ENCODE peak calls at places on chromosomes 11 and 22, in five cellular contexts. C, R, T, J and G are unnamed samples.

GRCh38 chr11:90204407-90204806 is 18.4 kb downstream of the CHORDC1 start:
- DNase-seq in C (no peak), R (no peak), T (no peak), J (no peak), G (no peak)

GRCh38 chr11:123301696-123302400 is 106.8 kb upstream of the CLMP start:
- DNase-seq in C (peak; percentile 69), R (peak; percentile 93), T (peak; percentile 29), J (peak; percentile 31), G (peak; percentile 39)

GRCh38 chr11:27239305-27239942 is 123.6 kb downstream of the CCDC34 start:
- DNase-seq in C (no peak), R (no peak), T (no peak), J (peak; percentile 70), G (no peak)

GRCh38 chr22:43148581-43148980 is 2.8 kb upstream of the TSPO start:
- DNase-seq in C (no peak), R (no peak), T (no peak), J (no peak), G (no peak)

GRCh38 chr11:45806937-45807791 is 2.2 kb downstream of the SLC35C1 start:
- DNase-seq in C (peak; percentile 28), R (no peak), T (no peak), J (no peak), G (no peak)

GRCh38 chr22:27667121-27667843 is 134.3 kb downstream of the MN1 start:
- DNase-seq in C (no peak), R (peak; percentile 49), T (no peak), J (no peak), G (peak; percentile 46)

GRCh38 chr11:60776167-60776566 is 9.0 kb upstream of the MS4A10 start:
- DNase-seq in C (no peak), R (no peak), T (no peak), J (no peak), G (no peak)

GRCh38 chr22:35731321-35731720 is 13.6 kb downstream of the APOL5 start:
- DNase-seq in C (no peak), R (peak; percentile 52), T (no peak), J (no peak), G (no peak)

GRCh38 chr11:17707833-17708232 is 11.5 kb upstream of the MYOD1 start:
- DNase-seq in C (no peak), R (no peak), T (no peak), J (no peak), G (no peak)

GRCh38 chr11:85718991-85719807 is 33.2 kb upstream of the CCDC89 start:
- DNase-seq in C (peak; percentile 66), R (no peak), T (peak; percentile 91), J (peak; percentile 44), G (no peak)

GRCh38 chr11:22703561-22703960 is 37.1 kb downstream of the GAS2 start:
- DNase-seq in C (no peak), R (no peak), T (no peak), J (no peak), G (no peak)

GRCh38 chr22:43879901-43880742 is 11.7 kb downstream of the PNPLA5 start:
- DNase-seq in C (peak; percentile 49), R (no peak), T (no peak), J (no peak), G (peak; percentile 32)

GRCh38 chr11:126776125-126776524 is 224.4 kb downstream of the KIRREL3 start:
- DNase-seq in C (no peak), R (peak; percentile 6), T (no peak), J (no peak), G (no peak)

DNA sequence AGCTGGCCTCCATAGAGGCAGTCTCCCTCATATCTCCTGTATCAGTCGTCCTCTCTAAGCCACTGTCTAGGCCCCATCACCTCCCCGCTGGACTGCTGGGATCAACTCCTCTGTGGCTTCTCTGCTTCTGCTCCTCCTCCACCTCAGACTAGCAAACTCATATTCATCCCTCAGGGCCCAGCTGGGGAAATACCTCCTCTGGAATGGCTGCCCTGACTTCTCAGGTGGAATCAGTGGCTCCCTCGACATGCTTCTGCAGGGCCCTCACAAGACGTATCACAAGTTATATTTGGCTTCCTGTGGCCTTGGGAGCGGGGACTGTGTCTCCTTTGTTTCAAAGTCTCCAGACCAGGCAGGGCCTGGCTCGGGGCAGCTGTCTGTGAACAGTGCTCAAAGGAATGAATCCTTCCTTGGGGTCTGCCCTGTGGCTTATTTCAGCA is 10.0 kb downstream of the SLC29A2 start:
- DNase-seq in C (peak; percentile 15), R (no peak), T (no peak), J (no peak), G (no peak)
- TF ChIP-seq POLR2A in C (no peak), R (no peak), T (no peak), J (no peak), G (no peak)

DNA sequence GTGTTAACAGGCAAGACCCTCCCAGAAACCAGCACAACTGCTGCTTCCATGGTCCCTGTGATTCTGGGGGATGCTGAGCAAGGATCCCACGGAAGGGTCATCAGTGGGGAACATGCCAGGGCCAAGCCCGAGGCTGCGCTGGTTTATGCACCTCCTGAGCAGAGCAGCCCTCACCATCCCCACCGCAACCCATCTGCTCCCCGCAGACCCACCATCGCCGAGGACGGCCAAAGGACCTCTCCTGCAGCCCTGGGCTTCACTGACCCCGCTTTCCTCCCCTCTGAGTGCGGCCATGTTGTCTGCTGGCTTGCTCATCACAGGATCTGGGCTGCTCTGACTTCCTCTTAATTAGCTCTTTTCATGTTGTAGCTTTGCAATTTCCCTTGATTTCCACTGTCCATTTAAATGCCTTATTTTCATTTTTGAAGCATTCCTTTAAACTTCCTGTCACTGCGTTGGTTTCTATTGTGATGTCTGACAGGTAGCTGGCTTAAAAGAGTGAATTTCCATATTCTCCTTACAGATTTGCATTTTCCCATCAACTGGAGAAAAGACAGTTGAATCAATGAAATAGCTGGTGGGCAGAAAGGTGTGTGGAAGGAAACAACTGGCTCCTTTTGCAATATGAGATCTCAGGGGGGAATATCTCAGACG is 14.9 kb downstream of the TP53AIP1 start:
- DNase-seq in C (no peak), R (no peak), T (no peak), J (no peak), G (no peak)
- TF ChIP-seq EP300 in C (no peak), R (no peak), T (no peak), J (no peak), G (no peak)

DNA sequence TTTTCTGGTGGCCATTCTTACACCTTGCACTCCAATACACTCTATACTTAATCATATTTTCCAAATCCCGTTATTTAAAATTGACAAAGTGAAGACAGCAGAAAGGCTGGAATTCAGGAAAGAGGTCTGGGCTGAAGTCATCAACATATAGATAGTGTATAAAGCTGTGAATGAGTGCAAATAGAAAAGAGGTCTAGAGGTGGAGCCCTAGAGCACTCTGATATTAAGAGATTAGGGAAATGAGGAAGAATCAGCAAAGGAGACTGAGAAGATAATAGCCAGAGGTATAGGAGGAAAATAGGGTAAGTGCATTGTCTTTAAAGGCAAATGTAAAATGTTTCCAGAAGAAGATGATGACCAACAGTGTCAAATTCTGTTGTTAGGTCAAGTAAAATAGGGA is 7.9 kb downstream of the CTR9 start:
- DNase-seq in C (no peak), R (no peak), T (no peak), J (no peak), G (no peak)
- TF ChIP-seq CTCF in C (no peak), R (no peak), T (peak; percentile 28), J (no peak), G (no peak)

GRCh38 chr11:64878494-64879225 is at the start of gene EHD1:
- DNase-seq in C (peak; percentile 99), R (peak; percentile 100), T (peak; percentile 98), J (peak; percentile 99), G (peak; percentile 99)
- TF ChIP-seq POLR2A in C (peak; percentile 96), R (peak; percentile 100), T (peak; percentile 95), J (peak; percentile 96), G (peak; percentile 92)

GRCh38 chr11:73747762-73748161 is 13.1 kb downstream of the RAB6A start:
- DNase-seq in C (no peak), R (no peak), T (no peak), J (no peak), G (no peak)
- TF ChIP-seq EP300 in C (no peak), R (no peak), T (no peak), J (no peak), G (no peak)

GRCh38 chr11:103110406-103110805 is 1.2 kb downstream of the DYNC2H1 start:
- DNase-seq in C (no peak), R (no peak), T (peak; percentile 12), J (no peak), G (no peak)
- TF ChIP-seq CTCF in C (no peak), R (no peak), T (peak; percentile 19), J (no peak), G (no peak)

GRCh38 chr22:50621948-50622722 is 5.8 kb downstream of the ARSA start:
- DNase-seq in C (no peak), R (no peak), T (no peak), J (no peak), G (peak; percentile 11)

GRCh38 chr22:50620861-50621490 is 7.0 kb downstream of the ARSA start:
- DNase-seq in C (no peak), R (peak; percentile 39), T (no peak), J (no peak), G (peak; percentile 35)

GRCh38 chr22:50621491-50621880 is 6.5 kb downstream of the ARSA start:
- DNase-seq in C (no peak), R (no peak), T (no peak), J (no peak), G (no peak)

GRCh38 chr22:50624347-50625130 is 3.4 kb downstream of the ARSA start:
- DNase-seq in C (no peak), R (no peak), T (no peak), J (no peak), G (no peak)

GRCh38 chr22:50622723-50623327 is 5.1 kb downstream of the ARSA start:
- DNase-seq in C (peak; percentile 58), R (peak; percentile 54), T (no peak), J (no peak), G (no peak)
- TF ChIP-seq POLR2A in C (no peak), R (no peak), T (no peak), J (no peak), G (no peak)

DNA sequence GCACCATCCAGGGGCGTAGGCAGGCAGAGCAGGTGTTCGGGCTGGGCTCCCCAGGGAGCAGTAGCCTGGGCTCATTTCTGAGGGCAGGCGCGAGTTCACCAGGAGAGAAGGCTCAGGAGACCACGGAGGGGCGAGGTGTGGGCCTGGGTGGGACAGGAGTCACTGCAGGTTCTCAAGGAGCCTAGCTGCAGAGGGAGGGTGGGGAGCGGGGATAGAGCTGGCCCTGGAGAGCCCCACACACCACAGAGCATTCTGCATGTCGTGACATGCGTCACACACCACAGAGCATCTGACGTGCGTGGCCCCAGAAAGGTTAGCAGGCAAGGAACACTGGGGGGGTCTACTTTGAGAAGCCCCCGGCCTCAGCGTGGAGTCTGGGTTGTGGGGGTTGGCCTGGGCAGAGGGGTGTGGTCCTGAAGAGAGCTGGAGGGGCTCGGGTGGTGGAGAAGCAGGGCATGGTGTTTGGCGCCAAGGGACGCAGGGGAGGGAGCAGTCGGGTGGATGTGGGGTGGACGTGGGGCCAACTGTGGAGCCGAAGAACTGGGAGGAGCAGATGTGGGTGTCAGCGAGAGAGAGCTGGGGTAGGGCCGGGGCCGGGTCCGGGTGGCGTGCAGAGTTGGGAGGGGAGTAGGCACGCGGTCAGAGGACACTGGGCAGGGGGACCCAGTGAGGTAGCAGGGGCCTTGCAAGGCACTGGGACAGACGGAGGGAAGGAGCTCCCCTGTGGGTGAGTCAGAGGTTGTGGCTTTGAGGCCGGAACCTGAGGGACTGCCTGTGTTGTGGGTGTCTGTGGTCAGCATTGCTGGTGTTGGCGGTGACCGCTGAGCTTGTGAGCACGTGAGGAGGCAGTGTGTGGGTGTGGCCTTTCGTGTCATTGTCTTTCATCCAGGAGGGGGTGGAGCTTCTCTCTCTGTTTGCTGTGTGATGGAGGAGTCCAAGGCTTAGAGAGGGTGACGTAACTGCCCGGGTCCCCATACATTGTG is 25.5 kb downstream of the CTTN start:
- DNase-seq in C (no peak), R (no peak), T (peak; percentile 20), J (no peak), G (no peak)
- TF ChIP-seq EP300 in C (no peak), R (no peak), T (no peak), J (no peak), G (no peak)